ENCODE peak calls at places on chromosomes 13 and 19, in six cellular contexts. J, W, G, X, P and L are unnamed samples. For H3K4me1, the result is how much of the 10 kb centered on the place peaks cover.

GRCh38 chr13:79710376-79710775 is 229.4 kb downstream of the NDFIP2 start:
- DNase-seq in J (no peak), W (peak), G (no peak), X (no peak), P (no peak), L (no peak)

GRCh38 chr13:46165485-46166220 is 16.3 kb downstream of the LCP1 start:
- DNase-seq in J (no peak), W (no peak), G (no peak), X (no peak), P (no peak), L (no peak)

GRCh38 chr19:16659464-16659831 is 496 bp downstream of the SMIM7 start:
- DNase-seq in J (no peak), W (no peak), G (no peak), X (no peak), P (peak), L (no peak)

GRCh38 chr13:85386424-85386823 is 412.8 kb downstream of the SLITRK6 start:
- DNase-seq in J (no peak), W (no peak), G (no peak), X (no peak), P (peak), L (no peak)

GRCh38 chr13:73364706-73365105 is 305.9 kb downstream of the KLF5 start:
- DNase-seq in J (no peak), W (no peak), G (no peak), X (no peak), P (no peak), L (no peak)

GRCh38 chr19:49210901-49211451 is 53.4 kb downstream of the TRPM4 start:
- DNase-seq in J (no peak), W (no peak), G (no peak), X (no peak), P (no peak), L (no peak)

GRCh38 chr19:39542198-39542597 is 2.2 kb upstream of the EID2 start:
- DNase-seq in J (no peak), W (no peak), G (no peak), X (no peak), P (no peak), L (no peak)

GRCh38 chr13:49481788-49482187 is 14.0 kb upstream of the PHF11 start:
- DNase-seq in J (no peak), W (no peak), G (no peak), X (no peak), P (no peak), L (no peak)

GRCh38 chr19:13103961-13104847 is 1.5 kb upstream of the LYL1 start:
- DNase-seq in J (peak), W (peak), G (peak), X (peak), P (no peak), L (no peak)

GRCh38 chr13:72953391-72953960 is 105.3 kb upstream of the KLF5 start:
- DNase-seq in J (no peak), W (no peak), G (no peak), X (peak), P (no peak), L (peak)

GRCh38 chr13:50912851-50913250 is 3.3 kb downstream of the RNASEH2B start:
- DNase-seq in J (no peak), W (no peak), G (no peak), X (no peak), P (no peak), L (no peak)

GRCh38 chr13:41613984-41614581 is 156.7 kb downstream of the RGCC start:
- DNase-seq in J (peak), W (peak), G (no peak), X (peak), P (peak), L (peak)

GRCh38 chr19:8161135-8161646 is 11.8 kb upstream of the FBN3 start:
- DNase-seq in J (no peak), W (no peak), G (no peak), X (peak), P (no peak), L (no peak)

GRCh38 chr19:2173388-2173787 is 9.7 kb downstream of the DOT1L start:
- DNase-seq in J (no peak), W (no peak), G (no peak), X (no peak), P (no peak), L (no peak)
- H3K4me1 ChIP-seq in J (under half), W (under half), G (under half), X (half or more), P (under half), L (half or more)

GRCh38 chr13:34847751-34848150 is 94.3 kb upstream of the NBEA start:
- DNase-seq in J (no peak), W (no peak), G (no peak), X (no peak), P (no peak), L (no peak)

GRCh38 chr13:34853161-34853560 is 88.9 kb upstream of the NBEA start:
- DNase-seq in J (no peak), W (no peak), G (no peak), X (no peak), P (no peak), L (no peak)

DNA sequence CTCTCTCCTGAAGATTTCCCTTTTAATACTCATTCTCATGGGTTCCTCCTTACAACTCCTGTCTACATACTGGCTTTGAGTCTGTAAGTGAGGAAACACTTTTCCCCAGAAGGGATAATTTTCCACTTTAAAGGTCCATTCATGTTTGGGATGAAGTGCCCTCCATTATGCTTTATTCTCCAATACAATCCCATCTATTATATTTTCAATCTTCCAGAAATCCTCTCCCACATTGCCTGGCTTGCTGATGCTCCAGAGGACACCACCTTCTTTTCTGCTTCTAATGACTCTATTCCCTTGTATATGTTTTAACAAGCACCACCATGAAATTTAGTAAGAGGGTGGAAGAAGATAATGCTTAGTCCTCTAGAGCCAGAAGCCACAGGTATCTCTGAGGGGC is 92.7 kb upstream of the NBEA start:
- DNase-seq in J (no peak), W (no peak), G (no peak), X (no peak), P (no peak), L (no peak)
- H3K4me1 ChIP-seq in J (under half), W (under half), G (under half), X (under half), P (under half), L (under half)

GRCh38 chr13:83667606-83668005 is 214.7 kb downstream of the SLITRK1 start:
- DNase-seq in J (no peak), W (no peak), G (no peak), X (no peak), P (no peak), L (no peak)
- H3K4me1 ChIP-seq in J (under half), W (under half), G (under half), X (under half), P (under half), L (under half)

GRCh38 chr19:54209058-54209747 is 8.5 kb downstream of the RPS9 start:
- DNase-seq in J (no peak), W (no peak), G (no peak), X (peak), P (no peak), L (no peak)
- H3K4me1 ChIP-seq in J (under half), W (under half), G (under half), X (half or more), P (under half), L (half or more)